ENCODE peak calls at places on chromosomes 2 and 18, in ten cellular contexts. B is lower lobe of right lung, H is uterus, E is left lung, N is GM13976, W is GM23338, Q is K562, C is cardiac fibroblast, O is A549, Z is fibroblast of mammary gland. M is an unnamed sample.

GRCh38 chr2:112867701-112868631 is 31.4 kb upstream of the IL1B start:
- DNase-seq in B (no peak), N (no peak), O (no peak), E (no peak), W (no peak), Z (no peak), C (no peak), Q (no peak), H (no peak), M (no peak)

GRCh38 chr2:65349863-65350262 is 82.5 kb downstream of the SPRED2 start:
- DNase-seq in O (no peak), Z (peak), C (peak), W (peak), Q (peak), E (peak), B (peak), H (peak), N (no peak), M (peak)

GRCh38 chr2:138757376-138757775 is 22.8 kb downstream of the NXPH2 start:
- DNase-seq in B (no peak), C (no peak), Z (no peak), Q (no peak), N (no peak), H (no peak), E (no peak), O (no peak), W (no peak), M (no peak)

GRCh38 chr2:70703900-70704549 is 64.0 kb downstream of the ADD2 start:
- DNase-seq in C (peak), W (no peak), N (no peak), O (no peak), Z (peak), H (no peak), B (no peak), Q (peak), E (no peak), M (no peak)

GRCh38 chr2:175626796-175627195 is 375.3 kb downstream of the LNPK start:
- DNase-seq in Z (no peak), H (no peak), Q (no peak), N (no peak), C (no peak), W (no peak), O (no peak), B (no peak), E (no peak), M (no peak)

GRCh38 chr2:23249348-23249747 is 135.6 kb upstream of the KLHL29 start:
- DNase-seq in N (no peak), Q (no peak), O (no peak), B (no peak), C (no peak), W (no peak), Z (peak), H (peak), E (no peak), M (no peak)

GRCh38 chr18:60568211-60568610 is 195.6 kb upstream of the MC4R start:
- DNase-seq in H (no peak), B (no peak), O (no peak), E (no peak), W (no peak), N (no peak), Q (no peak), Z (peak), C (no peak), M (no peak)

GRCh38 chr2:160062283-160063005 is at the start of gene PLA2R1:
- DNase-seq in W (peak), Z (peak), E (peak), N (no peak), Q (no peak), C (peak), B (peak), H (peak), O (peak), M (peak)

GRCh38 chr18:29184654-29185053 is 1007.7 kb upstream of the CDH2 start:
- DNase-seq in Q (no peak), O (no peak), Z (peak), B (no peak), C (no peak), H (no peak), E (no peak), N (no peak), W (no peak), M (no peak)

GRCh38 chr18:55346961-55347740 is 240.8 kb downstream of the TCF4 start:
- DNase-seq in N (no peak), W (peak), H (no peak), C (no peak), Z (no peak), O (no peak), E (no peak), B (no peak), Q (no peak), M (no peak)
- TF ChIP-seq CTCF in N (no peak), W (no peak), H (no peak), C (no peak), Z (no peak), O (no peak), E (no peak), B (no peak), Q (no peak), M (no peak)

GRCh38 chr2:33672896-33673295 is 73.8 kb upstream of the FAM98A start:
- DNase-seq in C (no peak), Q (no peak), Z (no peak), H (no peak), E (no peak), N (no peak), B (no peak), O (no peak), W (no peak), M (no peak)

GRCh38 chr2:33672389-33672788 is 73.3 kb upstream of the FAM98A start:
- DNase-seq in H (no peak), Q (no peak), Z (no peak), E (no peak), B (no peak), C (no peak), W (no peak), N (no peak), O (no peak), M (no peak)

GRCh38 chr2:33670392-33670937 is 71.4 kb upstream of the FAM98A start:
- DNase-seq in B (no peak), E (no peak), Q (peak), W (peak), O (peak), N (no peak), Z (no peak), C (no peak), H (no peak), M (no peak)

GRCh38 chr2:33671198-33671597 is 72.1 kb upstream of the FAM98A start:
- DNase-seq in N (no peak), E (no peak), B (no peak), W (no peak), O (no peak), Q (no peak), H (no peak), Z (no peak), C (no peak), M (no peak)

GRCh38 chr2:33673937-33674336 is 74.8 kb upstream of the FAM98A start:
- DNase-seq in Z (peak), E (no peak), N (peak), B (no peak), H (no peak), C (peak), O (no peak), Q (no peak), W (peak), M (no peak)
- TF ChIP-seq CTCF in Z (peak), E (peak), N (peak), B (peak), H (peak), C (peak), O (peak), Q (no peak), W (no peak), M (peak)

DNA sequence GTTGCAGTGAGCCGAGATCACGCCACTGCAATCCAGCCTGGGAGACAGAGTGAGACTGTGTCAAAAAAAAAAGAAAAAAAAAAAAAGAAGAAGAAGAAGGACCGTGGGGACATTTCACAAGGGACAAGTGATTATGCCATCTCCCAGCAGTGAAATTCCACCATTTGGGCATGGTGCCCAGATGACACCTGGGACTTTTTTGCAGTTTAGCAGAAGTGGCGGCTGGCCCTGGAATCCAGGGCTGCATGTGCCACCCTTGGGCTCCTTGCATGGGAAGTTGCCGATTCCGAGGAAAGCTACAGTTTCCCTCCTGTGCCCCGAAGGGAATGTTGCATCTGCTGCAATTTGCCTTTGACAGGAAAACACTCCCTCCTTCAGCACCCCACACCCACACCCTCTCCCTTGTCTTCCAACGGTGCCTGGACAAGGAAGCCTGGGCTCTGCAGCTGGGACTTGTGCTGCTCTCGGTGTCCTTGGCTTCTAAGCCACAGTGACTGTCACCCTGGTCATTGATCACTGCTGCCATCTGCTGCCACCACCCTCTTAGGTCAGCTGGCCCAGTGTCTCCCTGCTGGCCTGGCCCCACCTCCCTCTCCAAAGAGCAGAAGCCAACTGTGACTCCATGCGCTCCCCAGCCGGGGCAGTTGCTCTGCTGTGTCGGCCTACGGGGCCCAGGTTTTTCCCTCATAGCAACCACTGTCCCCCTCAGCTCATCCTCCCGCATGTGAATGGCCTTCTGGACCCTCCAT is 56.4 kb upstream of the LRRC30 start:
- DNase-seq in Z (peak), O (no peak), W (peak), Q (no peak), E (no peak), N (no peak), B (no peak), C (peak), H (no peak), M (peak)
- TF ChIP-seq CTCF in Z (no peak), O (no peak), W (peak), Q (peak), E (no peak), N (no peak), B (no peak), C (no peak), H (no peak), M (no peak)

DNA sequence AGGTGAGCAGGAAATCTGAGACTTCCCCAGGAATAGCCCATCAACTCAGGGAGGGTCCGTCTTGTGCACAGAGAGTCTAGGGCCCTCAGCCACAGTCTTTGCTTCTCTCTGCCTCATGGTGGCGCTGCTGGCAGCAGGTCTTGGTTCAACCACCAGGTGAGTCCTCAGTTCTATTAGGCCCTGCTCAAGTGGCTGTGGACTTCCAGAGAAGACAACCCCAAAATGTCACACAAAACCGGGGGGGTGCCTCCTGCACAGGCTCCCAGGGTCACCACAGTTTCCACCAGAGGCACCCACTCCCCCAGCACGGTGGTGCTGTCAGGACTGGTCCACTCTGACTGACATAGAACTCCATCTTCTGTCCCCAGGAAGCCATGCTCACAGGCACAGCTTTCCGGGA is 2.4 kb upstream of the CHRNG start:
- DNase-seq in N (peak), E (no peak), B (peak), Z (no peak), Q (peak), C (no peak), H (no peak), W (peak), O (no peak), M (peak)
- TF ChIP-seq CTCF in N (no peak), E (no peak), B (peak), Z (peak), Q (peak), C (peak), H (no peak), W (peak), O (peak), M (peak)

GRCh38 chr2:125471963-125472362 is 1184.0 kb upstream of the GYPC start:
- DNase-seq in N (peak), H (no peak), W (peak), E (no peak), C (peak), B (no peak), Z (no peak), O (peak), Q (peak), M (peak)
- TF ChIP-seq CTCF in N (peak), H (no peak), W (peak), E (no peak), C (peak), B (no peak), Z (no peak), O (peak), Q (no peak), M (peak)

GRCh38 chr2:102848366-102848839 is 86.6 kb downstream of the TMEM182 start:
- DNase-seq in O (peak), C (peak), N (peak), W (peak), Q (peak), Z (peak), B (peak), H (no peak), E (peak), M (peak)
- TF ChIP-seq CTCF in O (peak), C (no peak), N (no peak), W (peak), Q (no peak), Z (no peak), B (no peak), H (no peak), E (no peak), M (peak)

GRCh38 chr2:35104306-35104705 is 1251.3 kb upstream of the CRIM1 start:
- DNase-seq in B (no peak), H (no peak), C (no peak), E (no peak), W (no peak), O (no peak), N (no peak), Z (no peak), Q (no peak), M (no peak)

DNA sequence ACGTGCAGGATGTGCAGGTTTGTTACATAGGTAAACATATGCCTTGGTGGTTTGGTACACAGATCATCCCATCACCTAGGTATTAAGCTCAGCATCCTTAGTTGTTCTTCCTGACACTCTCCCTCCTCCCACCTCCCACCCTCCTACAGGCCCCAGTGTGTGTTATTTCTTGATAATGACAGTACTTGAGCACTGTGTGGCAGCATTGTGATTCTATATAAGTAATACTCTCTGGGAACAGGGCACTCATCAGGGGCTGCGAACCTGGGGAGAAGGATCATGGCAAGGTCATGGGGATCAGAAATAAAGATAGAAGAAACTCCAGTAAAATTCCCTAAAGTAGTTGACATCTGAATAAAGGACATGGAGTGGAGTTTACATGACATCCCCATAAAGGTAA is 1256.2 kb upstream of the CRIM1 start:
- DNase-seq in C (no peak), Z (no peak), N (no peak), O (no peak), B (no peak), E (no peak), W (peak), H (no peak), Q (no peak), M (no peak)
- TF ChIP-seq CTCF in C (no peak), Z (no peak), N (no peak), O (no peak), B (no peak), E (no peak), W (peak), H (no peak), Q (no peak), M (no peak)